ENCODE peak calls at places on chromosomes 6 and 20, in nine cellular contexts. A is AG08396; R is heart right ventricle; O is GM20000; Q is Kasumi-1; J is CD4-positive, alpha-beta T cell; K is upper lobe of right lung; W is Peyer's patch; T is GM23248. B is an unnamed sample.

GRCh38 chr6:31070711-31071197 is 41.6 kb downstream of the C6orf15 start:
- DNase-seq in A (peak), R (no peak), O (peak), Q (peak), J (no peak), K (no peak), W (no peak), T (peak), B (no peak)

GRCh38 chr6:37648465-37649330 is 49.0 kb downstream of the MDGA1 start:
- DNase-seq in A (no peak), R (peak), O (peak), Q (no peak), J (no peak), K (peak), W (no peak), T (peak), B (no peak)

GRCh38 chr6:23851551-23851950 is 274.5 kb upstream of the NRSN1 start:
- DNase-seq in A (no peak), R (no peak), O (no peak), Q (no peak), J (no peak), K (no peak), W (no peak), T (no peak), B (no peak)

GRCh38 chr20:61938839-61939690 is 126.6 kb downstream of the TAF4 start:
- DNase-seq in A (no peak), R (peak), O (no peak), Q (no peak), J (no peak), K (peak), W (no peak), T (no peak), B (no peak)

GRCh38 chr6:29501106-29501505 is 13.3 kb upstream of the MAS1L start:
- DNase-seq in A (no peak), R (no peak), O (no peak), Q (no peak), J (no peak), K (no peak), W (no peak), T (no peak), B (no peak)

GRCh38 chr6:68506911-68507310 is 128.2 kb upstream of the ADGRB3 start:
- DNase-seq in A (no peak), R (no peak), O (no peak), Q (no peak), J (no peak), K (no peak), W (no peak), T (no peak), B (no peak)

GRCh38 chr6:86276056-86276455 is 633.4 kb upstream of the SYNCRIP start:
- DNase-seq in A (no peak), R (no peak), O (no peak), Q (no peak), J (no peak), K (no peak), W (no peak), T (no peak), B (no peak)

GRCh38 chr20:21175433-21175832 is 49.6 kb downstream of the KIZ start:
- DNase-seq in A (no peak), R (no peak), O (no peak), Q (no peak), J (no peak), K (no peak), W (no peak), T (no peak), B (no peak)

GRCh38 chr6:143090314-143091044 is 29.8 kb downstream of the AIG1 start:
- DNase-seq in A (no peak), R (no peak), O (no peak), Q (no peak), J (no peak), K (no peak), W (no peak), T (no peak), B (no peak)

GRCh38 chr6:41824571-41825569 is 37.4 kb downstream of the TOMM6 start:
- DNase-seq in A (no peak), R (no peak), O (no peak), Q (no peak), J (no peak), K (no peak), W (no peak), T (no peak), B (no peak)

GRCh38 chr6:163290545-163291274 is 123.8 kb upstream of the QKI start:
- DNase-seq in A (no peak), R (no peak), O (no peak), Q (no peak), J (no peak), K (no peak), W (no peak), T (no peak), B (no peak)

GRCh38 chr6:129314575-129314974 is 395.4 kb downstream of the ARHGAP18 start:
- DNase-seq in A (no peak), R (no peak), O (no peak), Q (no peak), J (no peak), K (no peak), W (no peak), T (no peak), B (no peak)